ENCODE peak calls at places on chromosome 19, in eight cellular contexts. F is prostate gland, Z is left ventricle myocardium inferior, H is ovary, L is tibial nerve, I is PC-3, C is lower lobe of right lung, U is fibroblast of lung. P is an unnamed sample. For H3K9me3 and H3K4me1, the result is how much of the 10 kb centered on the place peaks cover.

GRCh38 chr19:424546-424945 is 15.6 kb upstream of the C2CD4C start:
- DNase-seq in H (no peak), U (no peak), I (no peak), F (no peak), Z (no peak), L (no peak), C (no peak), P (no peak)

GRCh38 chr19:40283414-40284250 is 1.5 kb downstream of the AKT2 start:
- DNase-seq in U (peak), I (no peak), Z (no peak), F (no peak), H (no peak), C (peak), L (no peak), P (no peak)

GRCh38 chr19:48954011-48954594 is 572 bp upstream of the BAX start:
- DNase-seq in C (no peak), H (no peak), F (no peak), L (no peak), Z (no peak), U (no peak), I (no peak), P (no peak)

GRCh38 chr19:38702278-38702677 is 42.0 kb downstream of the CAPN12 start:
- DNase-seq in I (no peak), Z (no peak), U (no peak), C (no peak), H (no peak), F (no peak), L (no peak), P (no peak)

GRCh38 chr19:30123109-30123508 is 181.1 kb downstream of the URI1 start:
- DNase-seq in H (no peak), C (no peak), Z (no peak), F (no peak), I (no peak), L (no peak), U (no peak), P (no peak)

GRCh38 chr19:37654118-37654517 is 1.1 kb downstream of the ZFP30 start:
- DNase-seq in I (no peak), Z (no peak), U (no peak), F (no peak), C (no peak), H (no peak), L (no peak), P (no peak)

GRCh38 chr19:32469796-32470195 is 64.2 kb downstream of the DPY19L3 start:
- DNase-seq in H (no peak), I (no peak), C (no peak), U (no peak), F (no peak), Z (no peak), L (no peak), P (no peak)

GRCh38 chr19:40603071-40603718 is 2.0 kb downstream of the LTBP4 start:
- DNase-seq in L (no peak), F (no peak), U (no peak), H (no peak), Z (no peak), I (peak), C (no peak), P (no peak)

GRCh38 chr19:12139309-12139708 is 841 bp downstream of the ZNF20 start:
- DNase-seq in L (no peak), C (no peak), I (peak), H (no peak), Z (no peak), U (no peak), F (no peak), P (no peak)

GRCh38 chr19:3707868-3708206 is 347 bp upstream of the TJP3 start:
- DNase-seq in L (no peak), I (no peak), Z (no peak), F (no peak), U (no peak), C (no peak), H (no peak), P (no peak)

DNA sequence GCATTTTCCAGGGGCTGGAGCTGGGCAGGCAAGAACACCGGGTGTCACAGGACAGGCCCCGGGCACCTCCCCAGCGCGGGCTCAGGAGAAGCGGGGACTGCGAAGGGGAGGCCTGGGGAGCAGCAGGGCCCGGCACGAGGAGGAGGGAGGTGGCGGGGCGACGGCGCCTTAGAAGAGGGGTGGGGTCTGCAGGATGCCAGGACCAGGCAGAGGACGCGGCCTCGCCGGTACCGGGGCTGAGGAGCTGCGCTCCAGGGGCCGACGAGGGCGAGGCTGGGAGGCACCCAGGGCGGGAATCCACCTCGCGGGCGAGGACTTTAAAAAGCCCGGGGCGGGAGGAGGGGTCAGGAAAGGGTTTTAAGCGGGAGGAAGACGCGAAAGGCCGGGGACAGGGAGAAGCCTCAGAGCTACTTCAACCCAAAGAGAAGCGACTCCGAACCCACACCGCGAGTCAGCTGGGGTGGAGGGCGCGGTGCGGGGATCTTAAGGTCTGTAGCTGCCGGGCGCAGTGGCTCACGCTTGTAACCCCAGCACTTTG is 665 bp downstream of the ZNF347 start:
- DNase-seq in U (peak), L (no peak), Z (peak), C (peak), H (peak), F (peak), I (peak), P (no peak)
- H3K9me3 ChIP-seq in U (under half), L (under half), Z (under half), C (under half), H (under half), F (under half), I (under half), P (under half)

GRCh38 chr19:35216833-35217707 is 11.5 kb downstream of the FAM187B start:
- DNase-seq in L (no peak), Z (no peak), C (no peak), U (no peak), H (no peak), F (no peak), I (peak), P (no peak)
- TF ChIP-seq CTCF in L (no peak), Z (no peak), C (no peak), U (no peak), H (no peak), F (no peak), I (no peak), P (peak)

GRCh38 chr19:44746616-44746945 is 1.9 kb upstream of the BCL3 start:
- DNase-seq in L (no peak), I (no peak), U (no peak), Z (no peak), F (no peak), C (no peak), H (peak), P (no peak)

GRCh38 chr19:44749318-44749717 is 810 bp downstream of the BCL3 start:
- DNase-seq in F (no peak), L (no peak), I (no peak), U (no peak), C (no peak), Z (no peak), H (no peak), P (no peak)

GRCh38 chr19:44746946-44747738 is 1.4 kb upstream of the BCL3 start:
- DNase-seq in U (peak), F (peak), I (peak), H (peak), L (peak), Z (peak), C (peak), P (peak)

GRCh38 chr19:44748426-44749254 is at the start of gene BCL3:
- DNase-seq in H (peak), I (peak), L (no peak), U (peak), Z (peak), C (peak), F (peak), P (peak)

DNA sequence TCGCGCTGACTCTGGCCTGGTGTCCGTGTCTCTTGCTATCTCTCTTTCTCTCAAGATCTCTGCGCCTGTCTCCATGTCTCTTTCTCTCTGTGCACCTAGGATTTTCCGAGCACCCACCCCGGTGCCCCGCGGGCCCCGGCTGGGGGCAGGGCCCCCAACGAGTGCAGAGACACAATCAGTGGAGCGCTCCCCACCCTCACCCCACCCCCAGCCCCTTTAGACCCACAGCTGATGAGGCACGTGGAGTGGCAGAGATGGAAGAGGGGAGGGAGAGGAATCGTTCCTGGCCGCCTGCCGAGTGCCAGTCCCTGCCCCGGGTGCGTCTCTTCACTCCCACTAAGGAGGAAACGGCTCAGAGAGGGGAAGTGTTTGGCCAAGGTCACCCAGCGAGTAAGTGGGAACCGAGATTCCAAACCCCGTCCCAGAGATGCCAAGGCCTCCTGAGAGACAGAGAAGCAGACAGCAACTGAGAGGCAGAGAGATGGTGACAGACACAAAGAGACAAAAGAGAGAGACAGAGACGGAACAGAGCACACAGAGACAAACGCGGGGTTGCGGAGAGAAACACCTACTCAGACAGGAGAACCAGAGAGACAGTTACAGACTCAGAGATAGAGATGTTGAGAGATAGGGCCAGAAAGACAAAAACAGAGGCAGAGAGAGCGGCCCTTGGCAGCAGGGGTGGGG is 626 bp upstream of the BCL3 start:
- DNase-seq in Z (peak), H (peak), L (no peak), F (no peak), U (peak), I (peak), C (peak), P (peak)
- H3K4me1 ChIP-seq in Z (half or more), H (under half), L (half or more), F (under half), U (under half), I (half or more), C (half or more), P (under half)

GRCh38 chr19:15455996-15456395 is 6.2 kb upstream of the WIZ start:
- DNase-seq in U (no peak), C (no peak), F (no peak), Z (no peak), I (no peak), H (peak), L (no peak), P (no peak)
- H3K9me3 ChIP-seq in U (under half), C (under half), F (under half), Z (under half), I (under half), H (under half), L (under half), P (under half)